ENCODE peak calls at places on chromosomes 1 and 21, in four cellular contexts. T is fibroblast of lung, Z is left lung, D is lower lobe of right lung. E is an unnamed sample.

GRCh38 chr1:220001095-220001501 is 45.2 kb downstream of the EPRS1 start:
- DNase-seq in T (peak; percentile 59), Z (no peak), D (no peak), E (no peak)

GRCh38 chr21:42721341-42721824 is 68.0 kb downstream of the PDE9A start:
- DNase-seq in T (no peak), Z (no peak), D (no peak), E (no peak)

GRCh38 chr1:242005866-242006565 is 7.1 kb upstream of the MAP1LC3C start:
- DNase-seq in T (peak; percentile 71), Z (no peak), D (no peak), E (no peak)

GRCh38 chr1:40808444-40808843 is 24.9 kb downstream of the KCNQ4 start:
- DNase-seq in T (no peak), Z (no peak), D (no peak), E (no peak)

GRCh38 chr1:41320860-41321259 is 40.4 kb upstream of the FOXO6 start:
- DNase-seq in T (no peak), Z (no peak), D (no peak), E (no peak)

GRCh38 chr1:186066411-186066810 is 308.6 kb downstream of the TPR start:
- DNase-seq in T (no peak), Z (no peak), D (no peak), E (no peak)

GRCh38 chr1:241706967-241707366 is 54.9 kb downstream of the WDR64 start:
- DNase-seq in T (peak; percentile 53), Z (no peak), D (no peak), E (no peak)

GRCh38 chr1:183590225-183591191 is at the start of gene NCF2:
- DNase-seq in T (no peak), Z (peak; percentile 66), D (peak; percentile 52), E (no peak)

GRCh38 chr1:22841754-22842370 is 130.8 kb downstream of the LACTBL1 start:
- DNase-seq in T (no peak), Z (no peak), D (no peak), E (no peak)

GRCh38 chr1:206971029-206971655 is 882 bp upstream of the FCAMR start:
- DNase-seq in T (no peak), Z (no peak), D (no peak), E (no peak)

GRCh38 chr1:203166192-203166940 is 9.3 kb downstream of the MYBPH start:
- DNase-seq in T (no peak), Z (no peak), D (no peak), E (no peak)

GRCh38 chr1:65147424-65148177 is 402 bp upstream of the AK4 start:
- DNase-seq in T (peak; percentile 18), Z (peak; percentile 38), D (peak; percentile 49), E (no peak)

GRCh38 chr1:172497230-172497629 is 35.7 kb upstream of the SUCO start:
- DNase-seq in T (peak; percentile 86), Z (peak; percentile 35), D (peak; percentile 45), E (no peak)

GRCh38 chr21:44423312-44423821 is 31.9 kb upstream of the LRRC3 start:
- DNase-seq in T (no peak), Z (peak; percentile 19), D (no peak), E (no peak)
- H3K9me3 ChIP-seq in T (no peaks in the 10 kb centered on the region), Z (no peaks in the 10 kb centered on the region), D (no peaks in the 10 kb centered on the region), E (no peaks in the 10 kb centered on the region)

DNA sequence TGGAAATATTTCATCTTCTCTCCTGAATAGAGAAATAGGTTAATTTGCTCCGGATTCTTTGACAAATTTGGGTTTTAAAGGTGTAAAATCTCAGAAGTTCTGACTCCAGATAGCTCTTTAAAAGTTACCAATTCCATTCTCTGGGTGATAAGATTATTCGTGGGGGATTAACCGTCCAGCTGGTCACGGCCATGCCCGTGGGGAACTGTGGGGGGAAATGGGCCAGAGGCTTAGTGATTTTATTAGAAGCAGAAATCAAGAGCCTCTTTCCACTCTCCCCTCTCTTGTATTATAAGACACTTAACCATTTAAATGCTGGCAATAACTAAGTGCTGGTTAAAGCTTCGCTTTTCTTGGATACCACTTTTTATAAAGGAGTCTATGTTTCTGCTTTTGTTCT is 376.4 kb upstream of the KAZN start:
- DNase-seq in T (no peak), Z (no peak), D (no peak), E (no peak)
- H3K9me3 ChIP-seq in T (no peaks in the 10 kb centered on the region), Z (no peaks in the 10 kb centered on the region), D (peaks cover 10% of the 10 kb centered on the region), E (peaks cover 2% of the 10 kb centered on the region)

GRCh38 chr21:14058566-14058965 is 152.2 kb downstream of the LIPI start:
- DNase-seq in T (no peak), Z (no peak), D (peak; percentile 38), E (no peak)
- H3K9me3 ChIP-seq in T (no peaks in the 10 kb centered on the region), Z (no peaks in the 10 kb centered on the region), D (no peaks in the 10 kb centered on the region), E (no peaks in the 10 kb centered on the region)

GRCh38 chr1:4685466-4685865 is 31.1 kb downstream of the AJAP1 start:
- DNase-seq in T (no peak), Z (no peak), D (no peak), E (no peak)
- H3K9me3 ChIP-seq in T (no peaks in the 10 kb centered on the region), Z (no peaks in the 10 kb centered on the region), D (peaks cover under 1% of the 10 kb centered on the region), E (no peaks in the 10 kb centered on the region)

GRCh38 chr1:45820797-45821196 is 17.4 kb downstream of the MAST2 start:
- DNase-seq in T (no peak), Z (no peak), D (no peak), E (no peak)
- H3K9me3 ChIP-seq in T (no peaks in the 10 kb centered on the region), Z (no peaks in the 10 kb centered on the region), D (no peaks in the 10 kb centered on the region), E (no peaks in the 10 kb centered on the region)

E was measured in T-helper 17 cell.